ENCODE peak calls at places on chromosomes 3 and 15, in eight cellular contexts. N, F, D, Z, Q, K, I and V are unnamed samples. For H3K4me1, H3K27me3 and H3K36me3, the result is how much of the 10 kb centered on the place peaks cover.

GRCh38 chr3:197508511-197508910 is 47.3 kb downstream of the BDH1 start:
- DNase-seq in I (no peak), D (no peak), Z (no peak), K (no peak), Q (no peak), N (no peak), F (no peak), V (no peak)

GRCh38 chr15:25989327-25989726 is 126.2 kb upstream of the ATP10A start:
- DNase-seq in Z (no peak), N (no peak), D (no peak), I (no peak), F (no peak), Q (no peak), K (no peak), V (no peak)

GRCh38 chr3:136752046-136752326 is 192 bp downstream of the STAG1 start:
- DNase-seq in Q (no peak), F (no peak), I (no peak), D (no peak), Z (peak), K (no peak), N (no peak), V (no peak)

GRCh38 chr3:7740458-7740857 is 761.2 kb upstream of the LMCD1 start:
- DNase-seq in K (no peak), N (peak), Q (no peak), Z (no peak), D (no peak), F (no peak), I (no peak), V (no peak)

GRCh38 chr15:101142711-101143110 is 109.1 kb downstream of the CHSY1 start:
- DNase-seq in Z (no peak), D (peak), I (peak), F (no peak), K (no peak), N (no peak), Q (no peak), V (no peak)

GRCh38 chr15:82904574-82904973 is 47.9 kb downstream of the HOMER2 start:
- DNase-seq in I (no peak), D (no peak), Z (no peak), K (no peak), F (no peak), N (no peak), Q (no peak), V (no peak)

GRCh38 chr3:41356775-41357174 is 157.5 kb downstream of the CTNNB1 start:
- DNase-seq in F (no peak), N (no peak), Z (no peak), I (no peak), D (no peak), K (no peak), Q (no peak), V (no peak)

GRCh38 chr3:5523125-5523524 is 335.6 kb downstream of the EDEM1 start:
- DNase-seq in D (no peak), Q (no peak), K (no peak), F (no peak), I (no peak), N (no peak), Z (no peak), V (no peak)

GRCh38 chr15:50542051-50542450 is 4.4 kb downstream of the USP50 start:
- DNase-seq in K (peak), F (no peak), Z (peak), N (no peak), Q (no peak), D (no peak), I (no peak), V (no peak)

GRCh38 chr3:69370156-69370944 is 15.5 kb downstream of the FRMD4B start:
- DNase-seq in F (peak), K (no peak), Q (peak), I (peak), Z (peak), D (peak), N (peak), V (peak)

GRCh38 chr15:81843226-81843625 is 202.6 kb downstream of the MEX3B start:
- DNase-seq in Q (no peak), D (no peak), F (no peak), I (no peak), N (no peak), Z (no peak), K (no peak), V (no peak)

GRCh38 chr15:70526221-70526973 is 237.0 kb downstream of the UACA start:
- DNase-seq in F (peak), N (no peak), Z (peak), D (no peak), K (peak), Q (peak), I (peak), V (no peak)

GRCh38 chr3:44048196-44048924 is 193.3 kb upstream of the TOPAZ1 start:
- DNase-seq in Z (no peak), I (no peak), K (no peak), N (no peak), F (peak), D (no peak), Q (no peak), V (no peak)

GRCh38 chr15:29913528-29914135 is 91.4 kb upstream of the TJP1 start:
- DNase-seq in D (no peak), K (peak), I (no peak), F (no peak), N (no peak), Z (peak), Q (no peak), V (no peak)

GRCh38 chr3:195177432-195178123 is 93.4 kb downstream of the XXYLT1 start:
- DNase-seq in F (no peak), I (no peak), Z (no peak), D (peak), N (no peak), K (no peak), Q (no peak), V (no peak)

GRCh38 chr3:195176776-195177175 is 94.2 kb downstream of the XXYLT1 start:
- DNase-seq in I (no peak), Z (no peak), Q (no peak), N (no peak), F (no peak), K (no peak), D (peak), V (no peak)

GRCh38 chr3:195180490-195181106 is 90.4 kb downstream of the XXYLT1 start:
- DNase-seq in F (no peak), I (no peak), D (peak), N (peak), Z (no peak), Q (no peak), K (no peak), V (no peak)

GRCh38 chr3:195179782-195180489 is 91.0 kb downstream of the XXYLT1 start:
- DNase-seq in D (peak), K (no peak), I (no peak), N (no peak), Z (no peak), F (no peak), Q (no peak), V (no peak)

DNA sequence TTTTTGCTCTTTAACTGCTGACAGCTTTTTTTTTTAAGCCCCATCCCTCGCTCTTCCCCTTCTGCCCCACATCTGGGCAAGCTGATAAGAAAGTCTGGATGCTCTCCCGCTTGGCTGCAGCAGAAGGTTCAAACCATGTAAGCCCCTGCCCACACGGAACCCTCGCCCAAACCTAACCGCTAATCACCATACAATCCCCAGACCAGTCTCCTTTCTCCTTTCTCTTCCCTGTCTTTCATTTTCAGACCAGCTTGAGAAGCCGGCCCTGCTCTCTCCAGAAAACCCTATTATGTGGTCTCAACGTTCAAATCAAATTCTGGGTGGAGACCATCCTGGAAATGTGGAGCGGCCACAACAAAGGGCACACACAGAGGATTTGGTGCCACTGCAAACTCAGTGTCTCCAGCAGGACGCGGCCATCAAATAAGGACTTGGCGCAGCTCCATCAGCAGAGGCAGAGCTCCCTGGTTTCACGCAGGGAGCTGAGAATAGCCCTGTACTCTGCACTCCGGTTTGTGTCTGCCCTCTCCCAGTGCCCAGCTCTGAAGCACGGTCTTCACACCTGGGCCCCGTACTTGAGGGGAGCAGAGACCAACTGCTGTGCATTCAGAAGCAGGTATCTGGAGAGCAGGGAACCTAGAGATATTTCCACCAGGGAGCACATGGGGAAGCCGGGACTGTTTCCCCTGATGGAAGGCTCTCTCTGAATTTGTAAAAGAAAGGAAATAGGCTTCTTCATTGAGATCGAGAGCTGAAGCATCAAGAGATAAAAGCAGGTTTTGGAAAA is 92.6 kb downstream of the XXYLT1 start:
- DNase-seq in K (no peak), I (no peak), F (no peak), N (no peak), Z (no peak), D (peak), Q (no peak), V (no peak)
- H3K4me1 ChIP-seq in K (under half), I (half or more), F (under half), N (under half), Z (under half), D (under half), Q (under half), V (under half)

DNA sequence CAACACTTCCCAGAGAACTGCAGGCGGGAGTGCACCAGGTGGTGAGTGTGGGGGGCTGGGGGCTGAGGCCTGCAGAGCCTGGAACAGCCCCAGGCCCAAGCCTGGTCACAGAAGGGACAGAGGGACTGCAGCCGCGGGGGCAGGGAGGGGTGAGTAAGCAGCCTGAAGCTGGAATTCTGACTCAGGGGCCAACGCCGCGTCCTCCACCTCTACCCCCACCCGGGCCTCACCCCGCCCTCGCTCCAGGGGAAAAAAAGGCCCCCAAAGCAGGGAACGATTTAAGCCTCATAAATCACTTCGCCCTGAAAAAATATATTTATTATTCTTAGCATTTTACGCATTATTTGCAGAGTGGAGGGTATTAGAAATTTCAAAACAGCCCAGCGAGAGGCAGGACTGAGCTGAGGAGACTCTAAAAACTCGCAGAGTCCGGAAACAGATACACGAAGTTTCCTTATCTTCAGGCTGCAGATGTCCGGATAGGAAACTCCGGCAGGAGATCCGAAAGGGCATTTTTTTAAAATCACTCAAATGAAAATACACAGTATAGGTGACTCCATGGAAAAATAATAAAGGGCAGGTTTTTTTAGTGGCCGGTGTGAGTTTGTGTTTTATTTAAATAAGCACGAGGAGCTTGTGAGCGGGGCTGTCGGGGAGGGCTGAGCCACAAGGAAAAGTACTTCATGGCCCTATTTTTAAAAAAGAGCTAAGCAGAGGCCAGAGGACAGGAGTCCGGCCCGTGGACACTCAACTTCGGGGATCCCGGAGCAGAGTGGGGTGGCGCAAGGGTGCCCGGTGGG is 9.9 kb downstream of the GATA2 start:
- DNase-seq in N (no peak), F (peak), Q (no peak), I (peak), Z (peak), K (peak), D (no peak), V (no peak)
- H3K27me3 ChIP-seq in N (under half), F (under half), Q (half or more), I (under half), Z (under half), K (under half), D (half or more), V (half or more)

GRCh38 chr15:58296276-58296675 is 135.5 kb upstream of the LIPC start:
- DNase-seq in I (no peak), Q (no peak), N (no peak), D (no peak), K (no peak), Z (no peak), F (no peak), V (no peak)
- H3K36me3 ChIP-seq in I (under half), Q (under half), N (under half), D (under half), K (under half), Z (under half), F (under half), V (under half)

GRCh38 chr3:129619726-129620162 is 13.3 kb upstream of the PLXND1 start:
- DNase-seq in K (no peak), Z (no peak), F (no peak), I (peak), N (peak), Q (no peak), D (peak), V (peak)
- H3K4me1 ChIP-seq in K (under half), Z (under half), F (under half), I (half or more), N (under half), Q (under half), D (under half), V (half or more)